ENCODE peak calls at places on chromosomes 5 and 9, in seven cellular contexts. One of them, this sample, is unnamed.

GRCh38 chr5:132134384-132134783 is 60.8 kb downstream of the CSF2 start:
- DNase-seq in HCT116: peak
- DNase-seq in HepG2: peak
- DNase-seq in SK-N-SH: peak
- DNase-seq in H1: no peak
- DNase-seq in K562: no peak
- DNase-seq in GM12878: no peak
- DNase-seq in this sample: no peak

GRCh38 chr5:170216262-170216864 is 16.4 kb upstream of the C5orf58 start:
- DNase-seq in HCT116: peak
- DNase-seq in HepG2: peak
- DNase-seq in SK-N-SH: peak
- DNase-seq in H1: no peak
- DNase-seq in K562: peak
- DNase-seq in GM12878: no peak
- DNase-seq in this sample: peak

GRCh38 chr5:97209343-97209742 is 26.3 kb upstream of the RIOK2 start:
- DNase-seq in HCT116: no peak
- DNase-seq in HepG2: no peak
- DNase-seq in SK-N-SH: no peak
- DNase-seq in H1: no peak
- DNase-seq in K562: no peak
- DNase-seq in GM12878: no peak
- DNase-seq in this sample: no peak

GRCh38 chr9:114606068-114606467 is 5.0 kb upstream of the TMEM268 start:
- DNase-seq in HCT116: no peak
- DNase-seq in HepG2: peak
- DNase-seq in SK-N-SH: peak
- DNase-seq in H1: no peak
- DNase-seq in K562: no peak
- DNase-seq in GM12878: no peak
- DNase-seq in this sample: no peak

GRCh38 chr9:131112374-131113159 is 12.8 kb upstream of the NUP214 start:
- DNase-seq in HCT116: no peak
- DNase-seq in HepG2: no peak
- DNase-seq in SK-N-SH: no peak
- DNase-seq in H1: no peak
- DNase-seq in K562: no peak
- DNase-seq in GM12878: no peak
- DNase-seq in this sample: no peak

GRCh38 chr5:73311291-73312110 is 137.1 kb downstream of the FOXD1 start:
- DNase-seq in HCT116: no peak
- DNase-seq in HepG2: no peak
- DNase-seq in SK-N-SH: no peak
- DNase-seq in H1: no peak
- DNase-seq in K562: no peak
- DNase-seq in GM12878: no peak
- DNase-seq in this sample: no peak

GRCh38 chr9:6695121-6695814 is 49.7 kb upstream of the GLDC start:
- DNase-seq in HCT116: no peak
- DNase-seq in HepG2: no peak
- DNase-seq in SK-N-SH: no peak
- DNase-seq in H1: no peak
- DNase-seq in K562: no peak
- DNase-seq in GM12878: no peak
- DNase-seq in this sample: no peak

GRCh38 chr5:37272564-37272963 is 23.4 kb upstream of the CPLANE1 start:
- DNase-seq in HCT116: no peak
- DNase-seq in HepG2: no peak
- DNase-seq in SK-N-SH: no peak
- DNase-seq in H1: no peak
- DNase-seq in K562: no peak
- DNase-seq in GM12878: no peak
- DNase-seq in this sample: no peak

GRCh38 chr5:76941000-76941399 is 11.8 kb upstream of the CRHBP start:
- DNase-seq in HCT116: no peak
- DNase-seq in HepG2: no peak
- DNase-seq in SK-N-SH: no peak
- DNase-seq in H1: no peak
- DNase-seq in K562: no peak
- DNase-seq in GM12878: no peak
- DNase-seq in this sample: no peak

GRCh38 chr9:90802534-90802933 is 915 bp downstream of the SYK start:
- DNase-seq in HCT116: no peak
- DNase-seq in HepG2: no peak
- DNase-seq in SK-N-SH: no peak
- DNase-seq in H1: no peak
- DNase-seq in K562: no peak
- DNase-seq in GM12878: no peak
- DNase-seq in this sample: no peak

GRCh38 chr5:126674145-126674544 is 73.4 kb downstream of the PHAX start:
- DNase-seq in HCT116: no peak
- DNase-seq in HepG2: no peak
- DNase-seq in SK-N-SH: no peak
- DNase-seq in H1: no peak
- DNase-seq in K562: no peak
- DNase-seq in GM12878: no peak
- DNase-seq in this sample: no peak

GRCh38 chr5:1667648-1668140 is 131.9 kb downstream of the MRPL36 start:
- DNase-seq in HCT116: no peak
- DNase-seq in HepG2: no peak
- DNase-seq in SK-N-SH: peak
- DNase-seq in H1: no peak
- DNase-seq in K562: no peak
- DNase-seq in GM12878: no peak
- DNase-seq in this sample: no peak

GRCh38 chr9:15935661-15936315 is 382.9 kb downstream of the CCDC171 start:
- DNase-seq in HCT116: no peak
- DNase-seq in HepG2: no peak
- DNase-seq in SK-N-SH: no peak
- DNase-seq in H1: no peak
- DNase-seq in K562: no peak
- DNase-seq in GM12878: no peak
- DNase-seq in this sample: no peak

GRCh38 chr9:124512806-124513204 is 5.6 kb upstream of the NR5A1 start:
- DNase-seq in HCT116: no peak
- DNase-seq in HepG2: no peak
- DNase-seq in SK-N-SH: no peak
- DNase-seq in H1: no peak
- DNase-seq in K562: peak
- DNase-seq in GM12878: no peak
- DNase-seq in this sample: no peak

GRCh38 chr5:95284512-95285405 is at the start of gene MCTP1:
- DNase-seq in HCT116: no peak
- DNase-seq in HepG2: no peak
- DNase-seq in SK-N-SH: peak
- DNase-seq in H1: no peak
- DNase-seq in K562: no peak
- DNase-seq in GM12878: no peak
- DNase-seq in this sample: peak

GRCh38 chr5:66367814-66368541 is 223.9 kb downstream of the SREK1 start:
- DNase-seq in HCT116: no peak
- DNase-seq in HepG2: no peak
- DNase-seq in SK-N-SH: no peak
- DNase-seq in H1: no peak
- DNase-seq in K562: no peak
- DNase-seq in GM12878: no peak
- DNase-seq in this sample: no peak

GRCh38 chr9:81632599-81632998 is 56.7 kb downstream of the TLE1 start:
- DNase-seq in HCT116: no peak
- DNase-seq in HepG2: no peak
- DNase-seq in SK-N-SH: no peak
- DNase-seq in H1: no peak
- DNase-seq in K562: no peak
- DNase-seq in GM12878: no peak
- DNase-seq in this sample: no peak

DNA sequence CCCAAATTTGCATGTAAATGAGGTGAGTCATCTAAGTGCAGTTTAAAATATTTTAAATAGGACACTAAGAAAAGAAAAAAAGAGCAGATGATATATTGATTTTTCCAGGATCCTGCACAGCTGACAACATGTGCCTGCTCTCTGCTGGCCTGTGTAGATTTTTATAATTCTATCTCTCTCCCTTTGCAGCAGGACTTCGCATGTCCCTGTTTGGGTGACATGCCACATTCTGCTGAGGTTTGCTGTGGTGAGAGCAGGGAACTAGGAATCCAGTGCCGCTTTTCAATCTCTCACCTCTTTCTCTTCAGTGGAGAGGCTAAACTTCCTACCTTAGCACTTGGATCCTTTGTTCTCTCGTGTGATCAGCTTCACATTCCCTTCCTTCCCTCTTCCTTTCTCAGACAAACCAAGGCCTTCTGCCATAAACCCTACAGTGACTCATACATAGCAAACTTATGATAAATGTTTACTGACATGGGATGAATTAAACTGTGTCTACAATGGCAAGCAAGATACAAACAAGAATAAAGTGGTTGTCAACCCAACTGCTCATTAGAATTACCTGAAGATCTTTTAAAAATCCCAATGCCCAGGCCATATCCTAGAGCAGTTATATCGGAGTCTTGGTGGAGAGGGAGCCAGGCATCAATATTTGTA is 198.8 kb upstream of the EFNA5 start:
- DNase-seq in HCT116: peak
- DNase-seq in HepG2: no peak
- DNase-seq in SK-N-SH: no peak
- DNase-seq in H1: no peak
- DNase-seq in K562: no peak
- DNase-seq in GM12878: no peak
- DNase-seq in this sample: peak
- TF ChIP-seq JUND in HCT116: peak
- TF ChIP-seq JUND in HepG2: no peak
- TF ChIP-seq JUND in SK-N-SH: peak
- TF ChIP-seq JUND in H1: no peak
- TF ChIP-seq JUND in K562: no peak
- TF ChIP-seq JUND in GM12878: no peak
- TF ChIP-seq JUND in this sample: peak

GRCh38 chr9:133705576-133705975 is 32.6 kb downstream of the SARDH start:
- DNase-seq in HCT116: no peak
- DNase-seq in HepG2: no peak
- DNase-seq in SK-N-SH: no peak
- DNase-seq in H1: no peak
- DNase-seq in K562: no peak
- DNase-seq in GM12878: no peak
- DNase-seq in this sample: no peak
- TF ChIP-seq JUND in HCT116: no peak
- TF ChIP-seq JUND in HepG2: no peak
- TF ChIP-seq JUND in SK-N-SH: no peak
- TF ChIP-seq JUND in H1: no peak
- TF ChIP-seq JUND in K562: no peak
- TF ChIP-seq JUND in GM12878: no peak
- TF ChIP-seq JUND in this sample: no peak

GRCh38 chr5:93340881-93341280 is 240.1 kb downstream of the NR2F1-AS1 start:
- DNase-seq in HCT116: no peak
- DNase-seq in HepG2: no peak
- DNase-seq in SK-N-SH: peak
- DNase-seq in H1: no peak
- DNase-seq in K562: no peak
- DNase-seq in GM12878: no peak
- DNase-seq in this sample: no peak

GRCh38 chr5:93343570-93343969 is 237.4 kb downstream of the NR2F1-AS1 start:
- DNase-seq in HCT116: no peak
- DNase-seq in HepG2: no peak
- DNase-seq in SK-N-SH: no peak
- DNase-seq in H1: no peak
- DNase-seq in K562: no peak
- DNase-seq in GM12878: peak
- DNase-seq in this sample: no peak

GRCh38 chr5:93346301-93346700 is 234.7 kb downstream of the NR2F1-AS1 start:
- DNase-seq in HCT116: no peak
- DNase-seq in HepG2: no peak
- DNase-seq in SK-N-SH: no peak
- DNase-seq in H1: no peak
- DNase-seq in K562: no peak
- DNase-seq in GM12878: no peak
- DNase-seq in this sample: no peak

GRCh38 chr5:93337138-93337537 is 243.9 kb downstream of the NR2F1-AS1 start:
- DNase-seq in HCT116: no peak
- DNase-seq in HepG2: no peak
- DNase-seq in SK-N-SH: no peak
- DNase-seq in H1: no peak
- DNase-seq in K562: no peak
- DNase-seq in GM12878: no peak
- DNase-seq in this sample: no peak

DNA sequence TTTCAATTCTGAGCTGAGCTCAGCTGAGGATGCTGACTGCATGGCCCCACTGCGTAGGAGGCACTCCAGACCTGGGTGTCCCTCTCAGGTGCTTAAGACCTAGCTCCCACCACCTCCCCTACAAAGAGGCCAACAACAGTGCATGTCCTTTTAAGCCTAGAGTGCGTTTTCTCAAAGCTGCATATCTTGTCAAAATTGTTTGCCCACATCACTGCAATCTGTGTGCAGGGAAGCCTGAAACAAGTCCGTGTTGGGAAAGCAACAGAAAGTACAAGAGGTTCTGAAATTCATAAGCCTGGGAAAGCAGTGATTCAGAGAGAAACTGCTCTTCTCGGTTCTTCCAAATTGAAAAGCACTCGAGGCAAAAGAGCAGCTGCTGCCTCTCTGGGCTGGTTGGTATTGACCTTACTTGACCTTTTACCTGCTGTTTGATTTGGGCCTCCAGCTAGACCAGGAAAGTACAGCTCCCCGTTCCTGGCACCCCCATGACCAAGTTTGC is 238.4 kb downstream of the NR2F1-AS1 start:
- DNase-seq in HCT116: no peak
- DNase-seq in HepG2: no peak
- DNase-seq in SK-N-SH: no peak
- DNase-seq in H1: no peak
- DNase-seq in K562: no peak
- DNase-seq in GM12878: peak
- DNase-seq in this sample: no peak
- TF ChIP-seq JUND in HCT116: no peak
- TF ChIP-seq JUND in HepG2: no peak
- TF ChIP-seq JUND in SK-N-SH: no peak
- TF ChIP-seq JUND in H1: no peak
- TF ChIP-seq JUND in K562: no peak
- TF ChIP-seq JUND in GM12878: no peak
- TF ChIP-seq JUND in this sample: no peak

DNA sequence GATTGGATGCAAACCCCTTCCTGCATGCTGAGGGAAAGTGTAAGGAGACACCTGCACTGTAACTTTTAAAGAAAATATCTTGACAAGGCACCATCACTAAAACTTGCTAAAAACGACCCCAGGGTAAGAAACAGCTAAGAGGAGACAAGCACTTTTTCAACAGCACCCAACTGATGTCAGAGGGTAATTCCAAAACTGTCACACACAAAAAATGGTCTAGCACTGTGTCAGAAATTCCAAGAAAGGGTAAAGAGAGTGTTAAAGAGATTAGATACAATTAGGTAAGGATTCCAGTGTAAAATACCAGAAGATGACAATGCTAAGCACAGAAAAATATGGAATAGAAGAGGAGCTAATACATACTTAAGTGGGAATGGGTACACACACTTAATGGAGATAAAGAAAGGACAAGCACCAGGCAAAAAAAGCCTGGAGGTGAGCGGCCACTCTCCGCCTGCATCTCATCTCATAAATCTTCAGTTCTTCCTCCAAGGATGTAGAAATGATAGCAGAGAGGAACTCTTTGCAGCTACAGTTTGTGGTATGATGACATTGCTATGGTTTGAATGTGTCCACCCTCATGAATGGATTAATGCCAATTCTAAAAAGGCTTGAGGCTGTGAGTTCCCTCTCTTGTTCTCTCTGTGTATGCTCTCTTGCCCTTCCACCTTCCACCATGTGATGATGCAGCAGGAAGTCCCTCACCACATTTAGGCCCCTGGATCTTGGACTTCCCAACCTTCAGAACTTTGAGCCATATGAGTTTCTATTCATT is 126.6 kb downstream of the SPOCK1 start:
- DNase-seq in HCT116: no peak
- DNase-seq in HepG2: no peak
- DNase-seq in SK-N-SH: no peak
- DNase-seq in H1: no peak
- DNase-seq in K562: no peak
- DNase-seq in GM12878: no peak
- DNase-seq in this sample: no peak
- TF ChIP-seq JUND in HCT116: no peak
- TF ChIP-seq JUND in HepG2: no peak
- TF ChIP-seq JUND in SK-N-SH: no peak
- TF ChIP-seq JUND in H1: no peak
- TF ChIP-seq JUND in K562: no peak
- TF ChIP-seq JUND in GM12878: no peak
- TF ChIP-seq JUND in this sample: no peak